ENCODE peak calls at places on chromosomes 1 and 21, in six cellular contexts. One of them, this sample, is unnamed.

GRCh38 chr1:48772221-48772620 is 4.5 kb downstream of the BEND5 start:
- DNase-seq in AG09319: no peak
- DNase-seq in fibroblast of mammary gland: no peak
- DNase-seq in AG10803: no peak
- DNase-seq in suprapubic skin: no peak
- DNase-seq in heart left ventricle: no peak
- DNase-seq in this sample: no peak

GRCh38 chr1:58784758-58785423 is 1.0 kb upstream of the JUN start:
- DNase-seq in AG09319: peak
- DNase-seq in fibroblast of mammary gland: peak
- DNase-seq in AG10803: peak
- DNase-seq in suprapubic skin: peak
- DNase-seq in heart left ventricle: peak
- DNase-seq in this sample: peak

GRCh38 chr1:44806704-44807363 is at the start of gene DYNLT4:
- DNase-seq in AG09319: no peak
- DNase-seq in fibroblast of mammary gland: no peak
- DNase-seq in AG10803: no peak
- DNase-seq in suprapubic skin: peak
- DNase-seq in heart left ventricle: no peak
- DNase-seq in this sample: peak

GRCh38 chr21:35563885-35564451 is 496.4 kb downstream of the SETD4 start:
- DNase-seq in AG09319: peak
- DNase-seq in fibroblast of mammary gland: peak
- DNase-seq in AG10803: peak
- DNase-seq in suprapubic skin: no peak
- DNase-seq in heart left ventricle: peak
- DNase-seq in this sample: no peak

GRCh38 chr1:9589144-9589718 is 520 bp downstream of the TMEM201 start:
- DNase-seq in AG09319: no peak
- DNase-seq in fibroblast of mammary gland: peak
- DNase-seq in AG10803: peak
- DNase-seq in suprapubic skin: no peak
- DNase-seq in heart left ventricle: no peak
- DNase-seq in this sample: no peak

GRCh38 chr1:239308701-239309333 is 77.6 kb upstream of the CHRM3 start:
- DNase-seq in AG09319: no peak
- DNase-seq in fibroblast of mammary gland: peak
- DNase-seq in AG10803: no peak
- DNase-seq in suprapubic skin: no peak
- DNase-seq in heart left ventricle: no peak
- DNase-seq in this sample: no peak

GRCh38 chr1:248361111-248361715 is at the start of gene OR2T4:
- DNase-seq in AG09319: no peak
- DNase-seq in fibroblast of mammary gland: no peak
- DNase-seq in AG10803: no peak
- DNase-seq in suprapubic skin: no peak
- DNase-seq in heart left ventricle: no peak
- DNase-seq in this sample: no peak

GRCh38 chr1:25168193-25169071 is 63.9 kb downstream of the SYF2 start:
- DNase-seq in AG09319: no peak
- DNase-seq in fibroblast of mammary gland: no peak
- DNase-seq in AG10803: no peak
- DNase-seq in suprapubic skin: no peak
- DNase-seq in heart left ventricle: no peak
- DNase-seq in this sample: no peak

GRCh38 chr1:44090409-44091252 is 28.0 kb upstream of the KLF17 start:
- DNase-seq in AG09319: no peak
- DNase-seq in fibroblast of mammary gland: no peak
- DNase-seq in AG10803: no peak
- DNase-seq in suprapubic skin: no peak
- DNase-seq in heart left ventricle: no peak
- DNase-seq in this sample: no peak

GRCh38 chr1:153598309-153599172 is 14.4 kb downstream of the S100A16 start:
- DNase-seq in AG09319: no peak
- DNase-seq in fibroblast of mammary gland: peak
- DNase-seq in AG10803: peak
- DNase-seq in suprapubic skin: no peak
- DNase-seq in heart left ventricle: no peak
- DNase-seq in this sample: no peak

GRCh38 chr1:192100686-192101468 is 57.4 kb upstream of the RGS18 start:
- DNase-seq in AG09319: no peak
- DNase-seq in fibroblast of mammary gland: no peak
- DNase-seq in AG10803: no peak
- DNase-seq in suprapubic skin: no peak
- DNase-seq in heart left ventricle: no peak
- DNase-seq in this sample: no peak

GRCh38 chr21:35528109-35529042 is 479.3 kb upstream of the RUNX1 start:
- DNase-seq in AG09319: no peak
- DNase-seq in fibroblast of mammary gland: no peak
- DNase-seq in AG10803: no peak
- DNase-seq in suprapubic skin: no peak
- DNase-seq in heart left ventricle: peak
- DNase-seq in this sample: no peak

GRCh38 chr1:177873238-177873637 is 96.6 kb downstream of the SEC16B start:
- DNase-seq in AG09319: peak
- DNase-seq in fibroblast of mammary gland: peak
- DNase-seq in AG10803: peak
- DNase-seq in suprapubic skin: no peak
- DNase-seq in heart left ventricle: no peak
- DNase-seq in this sample: no peak

GRCh38 chr1:201009967-201010645 is 13.4 kb downstream of the KIF21B start:
- DNase-seq in AG09319: no peak
- DNase-seq in fibroblast of mammary gland: no peak
- DNase-seq in AG10803: no peak
- DNase-seq in suprapubic skin: no peak
- DNase-seq in heart left ventricle: no peak
- DNase-seq in this sample: no peak

GRCh38 chr1:77831976-77832695 is 52.7 kb downstream of the MIGA1 start:
- DNase-seq in AG09319: no peak
- DNase-seq in fibroblast of mammary gland: peak
- DNase-seq in AG10803: peak
- DNase-seq in suprapubic skin: no peak
- DNase-seq in heart left ventricle: no peak
- DNase-seq in this sample: no peak

GRCh38 chr1:151273924-151274466 is 8.1 kb upstream of the ZNF687 start:
- DNase-seq in AG09319: no peak
- DNase-seq in fibroblast of mammary gland: no peak
- DNase-seq in AG10803: no peak
- DNase-seq in suprapubic skin: no peak
- DNase-seq in heart left ventricle: no peak
- DNase-seq in this sample: peak

GRCh38 chr1:51345300-51345687 is 14.9 kb upstream of the TTC39A start:
- DNase-seq in AG09319: no peak
- DNase-seq in fibroblast of mammary gland: no peak
- DNase-seq in AG10803: no peak
- DNase-seq in suprapubic skin: no peak
- DNase-seq in heart left ventricle: no peak
- DNase-seq in this sample: no peak

GRCh38 chr1:147171399-147172167 is 687 bp downstream of the PRKAB2 start:
- DNase-seq in AG09319: no peak
- DNase-seq in fibroblast of mammary gland: peak
- DNase-seq in AG10803: peak
- DNase-seq in suprapubic skin: no peak
- DNase-seq in heart left ventricle: no peak
- DNase-seq in this sample: no peak

GRCh38 chr1:169110265-169110664 is 3.8 kb downstream of the ATP1B1 start:
- DNase-seq in AG09319: no peak
- DNase-seq in fibroblast of mammary gland: no peak
- DNase-seq in AG10803: no peak
- DNase-seq in suprapubic skin: no peak
- DNase-seq in heart left ventricle: no peak
- DNase-seq in this sample: no peak

GRCh38 chr1:178651742-178652141 is 73.3 kb upstream of the RALGPS2 start:
- DNase-seq in AG09319: no peak
- DNase-seq in fibroblast of mammary gland: peak
- DNase-seq in AG10803: no peak
- DNase-seq in suprapubic skin: no peak
- DNase-seq in heart left ventricle: peak
- DNase-seq in this sample: no peak

GRCh38 chr1:65812065-65812464 is 19.4 kb downstream of the PDE4B start:
- DNase-seq in AG09319: peak
- DNase-seq in fibroblast of mammary gland: peak
- DNase-seq in AG10803: peak
- DNase-seq in suprapubic skin: no peak
- DNase-seq in heart left ventricle: peak
- DNase-seq in this sample: no peak

GRCh38 chr1:59709333-59709732 is 105.4 kb upstream of the HOOK1 start:
- DNase-seq in AG09319: no peak
- DNase-seq in fibroblast of mammary gland: no peak
- DNase-seq in AG10803: no peak
- DNase-seq in suprapubic skin: no peak
- DNase-seq in heart left ventricle: no peak
- DNase-seq in this sample: no peak

GRCh38 chr1:101086783-101087182 is 61.2 kb upstream of the DPH5 start:
- DNase-seq in AG09319: no peak
- DNase-seq in fibroblast of mammary gland: no peak
- DNase-seq in AG10803: no peak
- DNase-seq in suprapubic skin: no peak
- DNase-seq in heart left ventricle: no peak
- DNase-seq in this sample: no peak

GRCh38 chr1:206909883-206910318 is 11.8 kb downstream of the FCMR start:
- DNase-seq in AG09319: no peak
- DNase-seq in fibroblast of mammary gland: no peak
- DNase-seq in AG10803: no peak
- DNase-seq in suprapubic skin: no peak
- DNase-seq in heart left ventricle: no peak
- DNase-seq in this sample: no peak

GRCh38 chr1:78645728-78646127 is 3.9 kb upstream of the IFI44 start:
- DNase-seq in AG09319: no peak
- DNase-seq in fibroblast of mammary gland: no peak
- DNase-seq in AG10803: no peak
- DNase-seq in suprapubic skin: no peak
- DNase-seq in heart left ventricle: peak
- DNase-seq in this sample: no peak

GRCh38 chr1:169809370-169810095 is 14.8 kb upstream of the METTL18 start:
- DNase-seq in AG09319: peak
- DNase-seq in fibroblast of mammary gland: peak
- DNase-seq in AG10803: peak
- DNase-seq in suprapubic skin: no peak
- DNase-seq in heart left ventricle: no peak
- DNase-seq in this sample: no peak

DNA sequence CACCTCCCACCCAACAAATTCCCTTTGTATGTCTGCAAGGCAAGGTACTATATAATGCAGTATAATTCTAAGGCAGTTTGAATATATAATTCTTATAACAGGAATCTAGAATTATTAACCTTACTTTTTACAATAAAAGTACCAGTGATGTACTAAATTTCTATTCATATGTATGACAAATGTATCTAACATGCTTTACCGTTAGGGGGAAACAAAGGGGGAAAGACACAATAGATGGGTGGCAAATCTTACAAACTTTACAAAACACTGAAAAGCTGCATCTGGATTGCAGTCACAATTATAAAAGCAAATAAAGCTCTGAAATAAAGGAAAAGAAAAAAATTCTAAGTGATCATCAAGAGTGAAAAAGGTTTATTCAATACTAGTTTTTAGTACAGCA is 2.3 kb downstream of the PIK3R3 start:
- DNase-seq in AG09319: no peak
- DNase-seq in fibroblast of mammary gland: no peak
- DNase-seq in AG10803: no peak
- DNase-seq in suprapubic skin: no peak
- DNase-seq in heart left ventricle: no peak
- DNase-seq in this sample: no peak
- TF ChIP-seq CTCF in AG09319: no peak
- TF ChIP-seq CTCF in fibroblast of mammary gland: no peak
- TF ChIP-seq CTCF in AG10803: no peak
- TF ChIP-seq CTCF in suprapubic skin: no peak
- TF ChIP-seq CTCF in heart left ventricle: no peak
- TF ChIP-seq CTCF in this sample: peak

DNA sequence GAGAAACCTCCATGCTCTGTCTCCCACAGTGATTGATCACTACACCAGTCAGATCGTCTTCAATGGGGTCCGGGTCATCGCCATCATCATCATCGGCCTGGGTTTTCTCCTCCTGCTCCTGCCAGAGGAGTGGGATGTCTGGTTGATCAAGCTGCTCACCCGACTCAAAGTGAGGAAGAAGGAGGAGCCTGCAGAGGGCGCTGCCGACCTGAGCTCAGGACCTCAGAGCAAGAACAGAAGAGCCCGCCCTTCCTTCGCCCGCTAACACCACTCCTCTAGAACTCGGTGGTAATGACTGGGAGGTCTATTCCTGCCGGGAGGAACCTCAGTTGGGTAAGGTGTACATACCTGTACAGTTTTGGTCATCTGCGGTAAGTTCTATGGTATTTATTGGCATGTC is 50.3 kb upstream of the COA6 start:
- DNase-seq in AG09319: no peak
- DNase-seq in fibroblast of mammary gland: peak
- DNase-seq in AG10803: no peak
- DNase-seq in suprapubic skin: no peak
- DNase-seq in heart left ventricle: no peak
- DNase-seq in this sample: no peak
- TF ChIP-seq CTCF in AG09319: peak
- TF ChIP-seq CTCF in fibroblast of mammary gland: peak
- TF ChIP-seq CTCF in AG10803: peak
- TF ChIP-seq CTCF in suprapubic skin: no peak
- TF ChIP-seq CTCF in heart left ventricle: peak
- TF ChIP-seq CTCF in this sample: no peak

GRCh38 chr1:155009742-155010141 is 7.1 kb downstream of the ZBTB7B start:
- DNase-seq in AG09319: no peak
- DNase-seq in fibroblast of mammary gland: no peak
- DNase-seq in AG10803: no peak
- DNase-seq in suprapubic skin: no peak
- DNase-seq in heart left ventricle: no peak
- DNase-seq in this sample: no peak
- TF ChIP-seq CTCF in AG09319: no peak
- TF ChIP-seq CTCF in fibroblast of mammary gland: no peak
- TF ChIP-seq CTCF in AG10803: no peak
- TF ChIP-seq CTCF in suprapubic skin: no peak
- TF ChIP-seq CTCF in heart left ventricle: no peak
- TF ChIP-seq CTCF in this sample: no peak

DNA sequence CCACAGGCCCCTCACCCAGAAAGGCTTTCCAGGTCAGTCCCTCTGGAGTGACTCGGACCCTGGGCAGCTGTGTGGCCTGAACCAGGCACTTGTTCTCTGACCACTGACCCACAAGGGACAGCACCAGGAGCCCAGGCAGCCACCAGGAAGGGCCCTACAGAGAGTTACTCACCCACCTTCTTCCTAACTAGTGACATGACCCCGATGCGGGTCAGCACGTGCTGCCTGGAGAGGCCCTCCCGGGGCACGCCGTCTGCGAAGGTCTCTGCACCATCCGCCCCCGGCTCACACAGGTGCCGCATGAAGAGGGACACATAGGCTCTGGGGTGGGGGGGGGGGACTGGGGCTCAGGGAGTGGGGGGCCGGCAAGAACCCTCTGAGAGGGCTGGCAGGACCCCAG is 55.8 kb downstream of the CHD5 start:
- DNase-seq in AG09319: no peak
- DNase-seq in fibroblast of mammary gland: no peak
- DNase-seq in AG10803: no peak
- DNase-seq in suprapubic skin: no peak
- DNase-seq in heart left ventricle: no peak
- DNase-seq in this sample: peak
- TF ChIP-seq CTCF in AG09319: no peak
- TF ChIP-seq CTCF in fibroblast of mammary gland: no peak
- TF ChIP-seq CTCF in AG10803: no peak
- TF ChIP-seq CTCF in suprapubic skin: no peak
- TF ChIP-seq CTCF in heart left ventricle: no peak
- TF ChIP-seq CTCF in this sample: no peak